ENCODE peak calls at places on chromosomes 1 and 21, in nine cellular contexts. S, X, J, R, Q, T, G, N and I are unnamed samples.

GRCh38 chr1:26607191-26607590 is 77.6 kb downstream of the RPS6KA1 start:
- DNase-seq in J (no peak), R (no peak), X (no peak), Q (no peak), S (no peak), N (no peak), T (no peak), G (no peak), I (no peak)

GRCh38 chr1:108636876-108637275 is 24.0 kb downstream of the HENMT1 start:
- DNase-seq in Q (no peak), N (no peak), G (no peak), T (no peak), S (no peak), X (no peak), J (no peak), R (no peak), I (no peak)

GRCh38 chr1:232267837-232268598 is 361.9 kb downstream of the SIPA1L2 start:
- DNase-seq in Q (no peak), T (no peak), X (no peak), G (no peak), J (no peak), N (no peak), R (no peak), S (no peak), I (no peak)

GRCh38 chr1:23123528-23123927 is 45.1 kb downstream of the LUZP1 start:
- DNase-seq in N (no peak), G (no peak), R (no peak), S (no peak), J (no peak), Q (no peak), T (no peak), X (no peak), I (no peak)

GRCh38 chr1:117655220-117655577 is 49.4 kb downstream of the TENT5C start:
- DNase-seq in N (no peak), S (no peak), R (peak; percentile 27), G (no peak), T (no peak), J (no peak), Q (no peak), X (no peak), I (no peak)

GRCh38 chr1:243738020-243738419 is 112.0 kb downstream of the AKT3 start:
- DNase-seq in S (no peak), G (no peak), J (no peak), Q (no peak), T (no peak), N (no peak), R (no peak), X (peak; percentile 66), I (no peak)

GRCh38 chr1:173473599-173474011 is 3.5 kb upstream of the PRDX6 start:
- DNase-seq in T (no peak), J (no peak), N (no peak), S (no peak), G (no peak), R (no peak), X (no peak), Q (no peak), I (peak; percentile 48)

GRCh38 chr1:2314803-2315710 is 76.3 kb downstream of the MORN1 start:
- DNase-seq in R (no peak), G (peak; percentile 73), T (peak; percentile 90), X (peak; percentile 79), N (no peak), Q (no peak), S (peak; percentile 75), J (peak; percentile 91), I (peak; percentile 89)

GRCh38 chr1:183812686-183813569 is 8.0 kb downstream of the RGL1 start:
- DNase-seq in T (no peak), X (peak; percentile 52), S (no peak), G (no peak), J (no peak), N (no peak), Q (peak; percentile 47), R (no peak), I (peak; percentile 59)

GRCh38 chr1:182679684-182680083 is 4.7 kb downstream of the RGS8 start:
- DNase-seq in Q (no peak), N (no peak), T (no peak), S (no peak), G (no peak), X (no peak), J (no peak), R (no peak), I (no peak)

GRCh38 chr1:182680408-182680807 is 4.0 kb downstream of the RGS8 start:
- DNase-seq in R (no peak), G (no peak), N (no peak), T (no peak), J (no peak), X (no peak), Q (no peak), S (no peak), I (no peak)

GRCh38 chr1:182674346-182675246 is 9.8 kb downstream of the RGS8 start:
- DNase-seq in G (no peak), X (no peak), N (no peak), J (peak; percentile 71), Q (peak; percentile 70), T (no peak), S (no peak), R (no peak), I (peak; percentile 56)

GRCh38 chr1:182676321-182676720 is 8.1 kb downstream of the RGS8 start:
- DNase-seq in T (no peak), R (no peak), Q (no peak), J (no peak), S (no peak), G (no peak), X (no peak), N (no peak), I (no peak)

DNA sequence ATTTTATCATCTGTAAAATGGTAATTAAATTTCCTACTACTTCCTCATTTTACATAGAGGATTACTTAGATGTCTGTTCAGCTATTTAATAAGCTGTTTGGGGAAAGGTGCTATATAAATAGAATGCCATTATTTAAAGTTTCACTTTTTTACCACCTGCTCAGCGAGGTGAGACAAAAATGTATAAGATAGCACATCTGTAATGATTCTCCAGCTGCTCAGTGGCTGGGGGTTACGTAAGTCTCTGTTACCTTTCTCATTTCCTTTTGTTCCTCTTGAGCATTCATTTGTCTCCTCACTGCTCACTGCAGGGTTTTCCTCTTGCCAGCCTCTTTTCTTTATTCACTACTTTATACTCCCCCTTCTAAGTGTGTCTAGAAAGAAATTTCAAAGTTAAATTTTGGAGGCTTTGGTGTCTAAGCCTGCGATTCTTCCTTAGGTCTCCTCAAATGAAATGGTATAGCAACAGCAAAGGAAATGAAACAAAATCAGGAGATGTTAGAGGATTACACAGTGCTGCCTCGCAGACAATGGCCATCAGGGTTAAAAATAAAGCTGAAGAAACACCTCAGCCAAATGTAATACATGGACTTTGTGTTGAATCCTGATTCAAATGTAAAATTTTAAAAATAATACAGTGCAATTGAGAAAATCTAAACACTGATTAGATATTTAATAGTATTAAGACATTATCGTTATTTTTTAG is 6.8 kb downstream of the RGS8 start:
- DNase-seq in T (no peak), G (no peak), X (peak; percentile 23), Q (no peak), J (no peak), S (no peak), R (no peak), N (no peak), I (no peak)
- H3K27ac ChIP-seq in T (no peak overlapping the region), G (no peak overlapping the region), X (no peak overlapping the region), Q (no peak overlapping the region), J (no peak overlapping the region), S (no peak overlapping the region), R (no peak overlapping the region), N (no peak overlapping the region), I (no peak overlapping the region)

DNA sequence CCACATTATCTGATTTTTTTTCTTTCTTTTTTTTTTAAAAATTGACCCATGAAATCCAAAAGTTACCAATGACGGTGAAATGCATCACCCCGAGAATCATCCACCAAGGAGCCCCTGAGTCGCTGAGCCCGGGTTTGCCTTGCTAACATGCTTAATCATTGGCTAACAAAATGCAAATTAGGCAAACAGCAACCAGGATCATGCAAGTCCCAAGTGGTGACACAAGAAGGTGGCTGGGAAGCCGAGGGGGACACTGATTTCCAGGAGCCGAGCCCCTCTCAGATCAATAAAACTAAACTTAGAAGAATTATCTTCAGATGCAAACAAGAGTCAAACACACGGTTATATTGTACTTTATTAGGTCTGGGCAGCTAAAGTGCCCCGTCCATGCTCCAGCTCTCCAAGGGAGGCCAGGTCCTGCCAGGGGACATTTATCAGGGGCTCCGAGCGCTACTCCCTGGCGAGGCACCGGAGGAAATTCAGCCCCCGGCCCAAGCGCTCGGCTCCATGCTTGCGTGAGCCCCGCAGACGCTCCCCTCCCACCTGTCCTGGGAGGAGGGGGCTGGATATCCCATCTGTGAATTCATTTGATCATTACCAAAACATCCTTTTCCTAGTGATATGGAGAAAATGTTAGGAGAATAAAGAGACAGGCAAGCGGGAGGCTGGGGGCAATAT is 154.1 kb downstream of the NPHP4 start:
- DNase-seq in X (no peak), T (peak; percentile 45), R (no peak), J (peak; percentile 32), N (no peak), S (no peak), G (no peak), Q (no peak), I (no peak)
- H3K4me1 ChIP-seq in X (no peaks in the 10 kb centered on the region), T (no peaks in the 10 kb centered on the region), R (no peaks in the 10 kb centered on the region), J (no peaks in the 10 kb centered on the region), N (no peaks in the 10 kb centered on the region), S (no peaks in the 10 kb centered on the region), G (no peaks in the 10 kb centered on the region), Q (no peaks in the 10 kb centered on the region), I (peaks cover under 1% of the 10 kb centered on the region)

DNA sequence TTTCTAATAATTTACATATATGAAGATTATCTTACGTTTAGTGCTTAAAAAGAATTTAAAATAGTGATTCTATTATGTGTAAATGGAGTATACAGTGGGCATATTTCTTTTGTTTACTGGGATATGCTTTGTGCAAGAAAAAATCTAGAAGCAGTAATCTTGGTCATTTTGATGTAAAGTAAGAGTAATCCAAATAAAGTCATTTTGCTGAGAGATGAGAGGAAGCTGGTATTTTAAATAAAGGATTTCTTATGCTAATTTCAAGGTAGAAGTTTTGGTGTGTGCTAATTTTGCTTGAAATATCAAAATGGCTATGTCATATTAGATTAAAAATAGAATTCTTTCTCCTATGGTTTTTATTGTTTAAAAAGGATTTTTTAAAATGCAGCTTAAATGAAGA is 574.4 kb downstream of the USP25 start:
- DNase-seq in R (no peak), J (no peak), T (no peak), N (no peak), Q (no peak), G (no peak), S (no peak), X (no peak), I (no peak)
- H3K27ac ChIP-seq in R (no peak overlapping the region), J (no peak overlapping the region), T (no peak overlapping the region), N (no peak overlapping the region), Q (no peak overlapping the region), G (peak overlapping the region; percentile 86), S (no peak overlapping the region), X (no peak overlapping the region), I (no peak overlapping the region)

DNA sequence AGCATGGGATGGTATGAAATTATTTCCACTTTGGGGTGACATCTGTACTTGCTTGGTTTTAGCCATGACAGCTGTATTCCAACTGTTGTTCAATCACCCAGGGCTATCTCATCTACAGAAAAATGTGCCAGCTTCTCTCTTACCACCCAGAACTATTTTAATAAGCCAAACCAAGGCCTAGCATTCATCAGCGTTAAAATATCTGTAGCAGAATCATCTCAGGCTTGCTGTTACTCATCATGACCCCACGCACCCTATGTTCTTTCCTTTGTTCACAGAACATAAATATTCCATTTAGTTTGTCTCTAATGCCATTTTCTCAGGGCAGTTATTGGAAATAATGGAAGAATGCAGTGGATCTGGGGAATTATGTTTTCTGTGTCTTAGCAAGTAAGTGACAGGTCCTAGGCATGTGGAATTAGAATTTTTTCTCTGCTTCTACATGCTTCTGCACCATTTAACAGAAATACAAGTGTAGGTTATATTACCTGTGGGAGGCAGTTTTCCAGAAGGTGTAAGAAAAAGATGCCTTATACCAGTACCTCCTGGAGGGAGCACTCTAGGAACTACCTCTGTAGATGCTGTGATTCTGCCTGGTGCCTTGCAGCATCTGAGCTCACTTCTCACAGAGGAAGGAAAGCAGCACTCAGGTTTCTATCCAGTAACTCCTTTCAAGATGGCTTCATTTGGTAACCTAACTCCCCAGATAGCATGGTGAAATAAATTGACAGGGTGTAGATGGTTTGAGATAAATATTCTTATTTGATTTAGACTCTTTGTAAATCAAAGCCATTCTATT is 50.1 kb downstream of the GIPC2 start:
- DNase-seq in X (no peak), G (no peak), Q (no peak), S (no peak), N (no peak), R (no peak), T (no peak), J (no peak), I (peak; percentile 78)
- H3K4me1 ChIP-seq in X (no peaks in the 10 kb centered on the region), G (no peaks in the 10 kb centered on the region), Q (peaks cover 12% of the 10 kb centered on the region), S (no peaks in the 10 kb centered on the region), N (peaks cover 15% of the 10 kb centered on the region), R (peaks cover 2% of the 10 kb centered on the region), T (no peaks in the 10 kb centered on the region), J (no peaks in the 10 kb centered on the region), I (peaks cover 64% of the 10 kb centered on the region)